ENCODE peak calls at places on chromosome 15, in four cellular contexts. Y, Z, A and U are unnamed samples.

GRCh38 chr15:70220444-70220937 is 122.8 kb upstream of the TLE3 start:
- DNase-seq in Y (no peak), Z (no peak), A (no peak), U (no peak)

GRCh38 chr15:70047386-70048195 is 50.1 kb downstream of the TLE3 start:
- DNase-seq in Y (peak; percentile 48), Z (no peak), A (peak; percentile 29), U (peak; percentile 1)

GRCh38 chr15:67149859-67150824 is 84.7 kb downstream of the SMAD3 start:
- DNase-seq in Y (peak; percentile 73), Z (peak; percentile 48), A (peak; percentile 72), U (no peak)

GRCh38 chr15:26210980-26211379 is 347.9 kb upstream of the ATP10A start:
- DNase-seq in Y (no peak), Z (no peak), A (no peak), U (no peak)

GRCh38 chr15:85707519-85708338 is 87.0 kb downstream of the KLHL25 start:
- DNase-seq in Y (no peak), Z (no peak), A (no peak), U (no peak)

GRCh38 chr15:72304596-72304995 is 15.4 kb downstream of the CELF6 start:
- DNase-seq in Y (no peak), Z (no peak), A (no peak), U (no peak)

GRCh38 chr15:52567886-52568568 is 803 bp downstream of the ARPP19 start:
- DNase-seq in Y (no peak), Z (peak; percentile 29), A (no peak), U (no peak)

GRCh38 chr15:33242165-33242564 is 47.7 kb upstream of the FMN1 start:
- DNase-seq in Y (no peak), Z (no peak), A (peak; percentile 35), U (no peak)

GRCh38 chr15:26767169-26767670 is 5.6 kb downstream of the GABRB3 start:
- DNase-seq in Y (no peak), Z (peak; percentile 55), A (no peak), U (no peak)

GRCh38 chr15:88745696-88746095 is 57.5 kb upstream of the ACAN start:
- DNase-seq in Y (no peak), Z (no peak), A (no peak), U (no peak)

GRCh38 chr15:60116456-60117089 is 112.5 kb downstream of the FOXB1 start:
- DNase-seq in Y (no peak), Z (no peak), A (no peak), U (no peak)

GRCh38 chr15:83435202-83435601 is 11.9 kb upstream of the SH3GL3 start:
- DNase-seq in Y (no peak), Z (no peak), A (no peak), U (no peak)

GRCh38 chr15:25849431-25849921 is 13.7 kb downstream of the ATP10A start:
- DNase-seq in Y (no peak), Z (no peak), A (no peak), U (no peak)

GRCh38 chr15:51226813-51227212 is 111.6 kb downstream of the CYP19A1 start:
- DNase-seq in Y (no peak), Z (no peak), A (no peak), U (no peak)

GRCh38 chr15:78642341-78642740 is 1.3 kb upstream of the CHRNB4 start:
- DNase-seq in Y (no peak), Z (no peak), A (no peak), U (no peak)

GRCh38 chr15:38514601-38515000 is 50.0 kb downstream of the RASGRP1 start:
- DNase-seq in Y (no peak), Z (no peak), A (no peak), U (no peak)

GRCh38 chr15:78565097-78565950 is at the start of gene CHRNA5:
- DNase-seq in Y (peak; percentile 95), Z (peak; percentile 100), A (peak; percentile 89), U (peak; percentile 85)

GRCh38 chr15:90564109-90564508 is 34.4 kb downstream of the CRTC3 start:
- DNase-seq in Y (no peak), Z (no peak), A (no peak), U (no peak)

GRCh38 chr15:85934691-85935090 is 140.0 kb upstream of the KLHL25 start:
- DNase-seq in Y (no peak), Z (no peak), A (no peak), U (no peak)

GRCh38 chr15:101372149-101372577 is 77.1 kb upstream of the SNRPA1 start:
- DNase-seq in Y (no peak), Z (no peak), A (no peak), U (no peak)

GRCh38 chr15:50786871-50787270 is 21.4 kb upstream of the SPPL2A start:
- DNase-seq in Y (no peak), Z (no peak), A (no peak), U (no peak)

GRCh38 chr15:60477991-60478632 is 830 bp downstream of the ICE2 start:
- DNase-seq in Y (no peak), Z (no peak), A (no peak), U (no peak)

GRCh38 chr15:43911235-43911661 is 84.4 kb downstream of the WDR76 start:
- DNase-seq in Y (no peak), Z (no peak), A (peak; percentile 37), U (no peak)

GRCh38 chr15:73717802-73718201 is 33.6 kb downstream of the CD276 start:
- DNase-seq in Y (no peak), Z (peak; percentile 49), A (no peak), U (no peak)
- TF ChIP-seq CTCF in Y (no peak), Z (peak; percentile 41), A (no peak), U (peak; percentile 15)

GRCh38 chr15:81540909-81541308 is 166.9 kb upstream of the TMC3 start:
- DNase-seq in Y (no peak), Z (no peak), A (no peak), U (no peak)

GRCh38 chr15:81531971-81532370 is 158.0 kb upstream of the TMC3 start:
- DNase-seq in Y (no peak), Z (no peak), A (no peak), U (no peak)

GRCh38 chr15:81531141-81531592 is 157.2 kb upstream of the TMC3 start:
- DNase-seq in Y (no peak), Z (peak; percentile 16), A (no peak), U (no peak)

GRCh38 chr15:81536296-81536695 is 162.3 kb upstream of the TMC3 start:
- DNase-seq in Y (no peak), Z (no peak), A (no peak), U (no peak)
- TF ChIP-seq CTCF in Y (no peak), Z (no peak), A (no peak), U (no peak)

DNA sequence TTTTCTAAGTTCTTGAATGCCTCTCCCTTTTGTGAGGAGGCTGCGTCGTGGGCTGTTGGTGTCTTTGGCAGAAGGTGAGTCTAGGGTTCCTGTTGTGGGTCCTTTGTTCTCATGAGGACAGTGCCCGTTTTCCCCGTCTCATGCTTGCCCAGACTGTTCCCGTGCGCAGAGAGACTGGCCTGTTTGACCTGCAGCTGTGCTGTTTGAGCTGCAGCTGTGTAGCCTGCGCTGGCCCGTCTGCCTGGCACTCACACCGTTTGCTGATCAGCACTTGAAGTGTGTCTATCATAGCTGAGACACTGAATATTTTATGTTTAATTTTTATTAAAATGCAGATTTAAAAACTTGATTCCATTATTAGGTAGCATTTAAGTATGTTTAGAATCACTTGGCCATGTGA is 9.9 kb downstream of the GOLGA6L2 start:
- DNase-seq in Y (no peak), Z (no peak), A (no peak), U (no peak)
- TF ChIP-seq CTCF in Y (no peak), Z (no peak), A (no peak), U (no peak)

GRCh38 chr15:34481370-34481769 is 43.8 kb upstream of the GOLGA8A start:
- DNase-seq in Y (no peak), Z (no peak), A (no peak), U (no peak)

DNA sequence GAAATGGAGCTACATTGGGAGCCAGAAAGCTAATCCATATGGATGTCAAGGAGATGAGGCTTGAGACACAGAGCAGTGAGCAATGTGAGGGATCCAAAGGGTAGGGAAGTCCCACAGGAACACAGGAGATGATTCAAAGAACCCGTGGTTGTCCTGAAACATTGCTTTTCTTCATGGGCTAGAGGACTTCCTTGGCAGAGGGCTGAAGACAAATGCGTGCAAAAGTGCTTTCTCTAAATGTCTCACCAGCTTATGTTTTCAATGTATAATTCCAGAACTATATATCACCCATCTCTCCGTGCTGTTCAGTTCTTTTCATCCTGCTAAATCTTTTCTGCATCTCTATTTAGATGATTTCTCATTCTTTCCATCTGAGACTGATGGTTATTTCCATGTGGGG is 46.0 kb upstream of the GOLGA8A start:
- DNase-seq in Y (no peak), Z (no peak), A (no peak), U (no peak)
- TF ChIP-seq CTCF in Y (no peak), Z (no peak), A (no peak), U (no peak)

GRCh38 chr15:64705006-64705405 is 70.4 kb downstream of the RBPMS2 start:
- DNase-seq in Y (no peak), Z (no peak), A (no peak), U (no peak)
- TF ChIP-seq CTCF in Y (no peak), Z (no peak), A (no peak), U (no peak)

GRCh38 chr15:74891469-74891868 is 1.6 kb downstream of the MPI start:
- DNase-seq in Y (no peak), Z (no peak), A (no peak), U (no peak)

GRCh38 chr15:74889390-74889881 is 406 bp upstream of the MPI start:
- DNase-seq in Y (peak; percentile 64), Z (peak; percentile 40), A (peak; percentile 55), U (no peak)

GRCh38 chr15:74892313-74892712 is 2.5 kb downstream of the MPI start:
- DNase-seq in Y (no peak), Z (no peak), A (no peak), U (no peak)

GRCh38 chr15:74888716-74889115 is 1.1 kb upstream of the MPI start:
- DNase-seq in Y (no peak), Z (no peak), A (no peak), U (no peak)

GRCh38 chr15:74889882-74890768 is at the start of gene MPI:
- DNase-seq in Y (peak; percentile 89), Z (peak; percentile 90), A (peak; percentile 89), U (peak; percentile 57)
- TF ChIP-seq CTCF in Y (no peak), Z (no peak), A (no peak), U (no peak)